ENCODE peak calls at places on chromosomes 11 and 22, in six cellular contexts. One of them, this sample, is unnamed.

GRCh38 chr11:26112190-26112715 is 219.7 kb upstream of the ANO3 start:
- DNase-seq in aorta: no peak
- DNase-seq in heart left ventricle: no peak
- DNase-seq in HCT116: no peak
- DNase-seq in neuronal stem cell: no peak
- DNase-seq in SK-N-SH: no peak
- DNase-seq in this sample: no peak

GRCh38 chr11:77637345-77638165 is at the start of gene CLNS1A:
- DNase-seq in SK-N-SH: peak; percentile 89
- DNase-seq in HCT116: peak; percentile 82
- DNase-seq in aorta: peak; percentile 91
- DNase-seq in heart left ventricle: peak; percentile 89
- DNase-seq in neuronal stem cell: peak; percentile 58
- DNase-seq in this sample: peak; percentile 92

GRCh38 chr11:14974723-14975587 is 2.8 kb upstream of the CALCA start:
- DNase-seq in aorta: peak; percentile 62
- DNase-seq in HCT116: peak; percentile 54
- DNase-seq in heart left ventricle: peak; percentile 44
- DNase-seq in neuronal stem cell: peak; percentile 61
- DNase-seq in SK-N-SH: peak; percentile 65
- DNase-seq in this sample: peak; percentile 80

GRCh38 chr11:106076421-106076922 is 675 bp downstream of the KBTBD3 start:
- DNase-seq in heart left ventricle: no peak
- DNase-seq in HCT116: no peak
- DNase-seq in aorta: no peak
- DNase-seq in neuronal stem cell: no peak
- DNase-seq in SK-N-SH: no peak
- DNase-seq in this sample: no peak

GRCh38 chr22:26483439-26484359 is at the start of the genes HPS4 and SRRD:
- DNase-seq in heart left ventricle: peak; percentile 92
- DNase-seq in neuronal stem cell: peak; percentile 93
- DNase-seq in HCT116: peak; percentile 72
- DNase-seq in SK-N-SH: peak; percentile 97
- DNase-seq in aorta: peak; percentile 92
- DNase-seq in this sample: peak; percentile 97

GRCh38 chr22:49488943-49489342 is 338.7 kb downstream of the BRD1 start:
- DNase-seq in HCT116: no peak
- DNase-seq in aorta: no peak
- DNase-seq in SK-N-SH: no peak
- DNase-seq in neuronal stem cell: no peak
- DNase-seq in heart left ventricle: no peak
- DNase-seq in this sample: no peak

GRCh38 chr22:44395116-44396005 is 82.6 kb upstream of the SHISAL1 start:
- DNase-seq in neuronal stem cell: no peak
- DNase-seq in heart left ventricle: peak; percentile 20
- DNase-seq in HCT116: no peak
- DNase-seq in aorta: peak; percentile 39
- DNase-seq in SK-N-SH: peak; percentile 72
- DNase-seq in this sample: peak; percentile 30

GRCh38 chr11:32440372-32440888 is 5.1 kb upstream of the WT1 start:
- DNase-seq in neuronal stem cell: no peak
- DNase-seq in aorta: no peak
- DNase-seq in HCT116: no peak
- DNase-seq in SK-N-SH: no peak
- DNase-seq in heart left ventricle: no peak
- DNase-seq in this sample: no peak

GRCh38 chr22:50112151-50113118 is 22.6 kb downstream of the MOV10L1 start:
- DNase-seq in heart left ventricle: peak; percentile 36
- DNase-seq in HCT116: no peak
- DNase-seq in neuronal stem cell: no peak
- DNase-seq in SK-N-SH: no peak
- DNase-seq in aorta: peak; percentile 76
- DNase-seq in this sample: no peak

GRCh38 chr11:48094643-48095339 is 114.4 kb downstream of the PTPRJ start:
- DNase-seq in HCT116: no peak
- DNase-seq in aorta: no peak
- DNase-seq in SK-N-SH: no peak
- DNase-seq in neuronal stem cell: no peak
- DNase-seq in heart left ventricle: no peak
- DNase-seq in this sample: no peak

GRCh38 chr11:115257286-115258077 is 246.7 kb downstream of the CADM1 start:
- DNase-seq in aorta: no peak
- DNase-seq in HCT116: no peak
- DNase-seq in neuronal stem cell: no peak
- DNase-seq in heart left ventricle: no peak
- DNase-seq in SK-N-SH: no peak
- DNase-seq in this sample: no peak

GRCh38 chr11:124618863-124619262 is 3.8 kb upstream of the TBRG1 start:
- DNase-seq in aorta: no peak
- DNase-seq in SK-N-SH: no peak
- DNase-seq in neuronal stem cell: no peak
- DNase-seq in heart left ventricle: no peak
- DNase-seq in HCT116: no peak
- DNase-seq in this sample: no peak

GRCh38 chr11:43738600-43739409 is 58.3 kb downstream of the HSD17B12 start:
- DNase-seq in aorta: no peak
- DNase-seq in heart left ventricle: peak; percentile 36
- DNase-seq in SK-N-SH: no peak
- DNase-seq in neuronal stem cell: no peak
- DNase-seq in HCT116: peak; percentile 2
- DNase-seq in this sample: no peak

GRCh38 chr11:4808476-4808875 is 4.3 kb upstream of the OR52R1 start:
- DNase-seq in aorta: no peak
- DNase-seq in heart left ventricle: no peak
- DNase-seq in HCT116: no peak
- DNase-seq in neuronal stem cell: no peak
- DNase-seq in SK-N-SH: no peak
- DNase-seq in this sample: no peak

GRCh38 chr11:17986007-17986710 is 26.7 kb downstream of the SERGEF start:
- DNase-seq in neuronal stem cell: no peak
- DNase-seq in SK-N-SH: no peak
- DNase-seq in HCT116: peak; percentile 15
- DNase-seq in heart left ventricle: peak; percentile 50
- DNase-seq in aorta: peak; percentile 67
- DNase-seq in this sample: no peak

GRCh38 chr22:30073743-30074142 is 6.5 kb upstream of the HORMAD2 start:
- DNase-seq in SK-N-SH: no peak
- DNase-seq in heart left ventricle: no peak
- DNase-seq in neuronal stem cell: no peak
- DNase-seq in aorta: no peak
- DNase-seq in HCT116: no peak
- DNase-seq in this sample: no peak

GRCh38 chr22:30591191-30591587 is 521 bp downstream of the PES1 start:
- DNase-seq in HCT116: no peak
- DNase-seq in aorta: no peak
- DNase-seq in heart left ventricle: no peak
- DNase-seq in SK-N-SH: no peak
- DNase-seq in neuronal stem cell: no peak
- DNase-seq in this sample: no peak

DNA sequence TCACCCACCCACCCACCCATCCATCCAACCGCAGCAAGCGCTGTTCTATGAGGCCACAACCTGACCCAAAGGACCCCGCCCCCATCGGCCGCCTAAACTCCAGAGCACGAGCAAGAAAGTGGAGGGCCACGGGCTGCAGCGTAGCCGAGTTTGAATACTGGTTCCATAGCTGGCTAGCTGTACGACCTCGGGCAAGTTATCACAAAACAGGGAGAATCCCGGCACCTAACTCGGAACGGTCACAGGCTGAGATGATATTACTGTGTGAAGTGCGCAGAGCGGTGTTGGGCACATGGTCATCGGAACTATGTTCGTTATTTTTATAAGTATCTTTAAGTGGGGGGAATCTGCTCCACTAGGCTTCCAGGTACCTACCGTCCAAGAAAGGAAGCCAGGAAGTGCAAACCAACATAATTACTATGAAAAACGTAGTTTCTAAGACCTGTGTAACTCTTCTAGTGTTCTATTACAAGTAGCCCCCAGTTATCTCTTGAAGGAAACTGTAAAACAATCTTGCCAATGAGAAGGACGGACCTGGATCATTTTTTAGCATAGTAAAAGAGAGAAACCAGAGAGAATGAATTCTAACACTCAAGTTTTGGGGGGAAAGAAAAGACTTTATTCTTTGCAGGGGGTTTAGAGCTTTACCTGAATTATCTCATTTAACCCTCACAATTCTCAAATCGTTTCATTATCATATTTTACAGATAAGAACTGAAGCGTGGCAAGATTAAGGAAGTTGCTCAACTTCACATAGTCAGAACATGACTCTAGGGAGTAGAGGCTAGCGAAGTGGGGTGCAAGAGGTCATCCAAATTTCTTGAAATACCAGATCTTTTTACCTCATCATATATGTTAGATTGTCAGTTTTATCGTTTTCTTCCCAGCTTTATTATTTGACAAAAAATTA is 671 bp upstream of the BUD13 start:
- DNase-seq in HCT116: no peak
- DNase-seq in SK-N-SH: no peak
- DNase-seq in aorta: no peak
- DNase-seq in neuronal stem cell: no peak
- DNase-seq in heart left ventricle: no peak
- DNase-seq in this sample: no peak
- H3K36me3 ChIP-seq in HCT116: peaks cover 10% of the 10 kb centered on the region
- H3K36me3 ChIP-seq in SK-N-SH: peaks cover 14% of the 10 kb centered on the region
- H3K36me3 ChIP-seq in aorta: peaks cover 5% of the 10 kb centered on the region
- H3K36me3 ChIP-seq in neuronal stem cell: peaks cover 10% of the 10 kb centered on the region
- H3K36me3 ChIP-seq in heart left ventricle: no peaks in the 10 kb centered on the region
- H3K36me3 ChIP-seq in this sample: no peaks in the 10 kb centered on the region

GRCh38 chr11:93268287-93269040 is 62.1 kb upstream of the DEUP1 start:
- DNase-seq in heart left ventricle: no peak
- DNase-seq in aorta: no peak
- DNase-seq in neuronal stem cell: no peak
- DNase-seq in HCT116: no peak
- DNase-seq in SK-N-SH: no peak
- DNase-seq in this sample: no peak

GRCh38 chr11:93267383-93267782 is 63.2 kb upstream of the DEUP1 start:
- DNase-seq in HCT116: no peak
- DNase-seq in aorta: no peak
- DNase-seq in SK-N-SH: no peak
- DNase-seq in neuronal stem cell: no peak
- DNase-seq in heart left ventricle: no peak
- DNase-seq in this sample: no peak

GRCh38 chr11:93271596-93271995 is 58.9 kb upstream of the DEUP1 start:
- DNase-seq in heart left ventricle: no peak
- DNase-seq in HCT116: no peak
- DNase-seq in SK-N-SH: no peak
- DNase-seq in aorta: no peak
- DNase-seq in neuronal stem cell: no peak
- DNase-seq in this sample: no peak
- H3K4me3 ChIP-seq in heart left ventricle: no peak overlapping the region
- H3K4me3 ChIP-seq in HCT116: no peak overlapping the region
- H3K4me3 ChIP-seq in SK-N-SH: no peak overlapping the region
- H3K4me3 ChIP-seq in aorta: no peak overlapping the region
- H3K4me3 ChIP-seq in neuronal stem cell: no peak overlapping the region
- H3K4me3 ChIP-seq in this sample: no peak overlapping the region

GRCh38 chr22:36929621-36930020 is 16.2 kb downstream of the CSF2RB start:
- DNase-seq in neuronal stem cell: no peak
- DNase-seq in heart left ventricle: no peak
- DNase-seq in aorta: no peak
- DNase-seq in SK-N-SH: no peak
- DNase-seq in HCT116: no peak
- DNase-seq in this sample: no peak
- H3K36me3 ChIP-seq in neuronal stem cell: no peaks in the 10 kb centered on the region
- H3K36me3 ChIP-seq in heart left ventricle: no peaks in the 10 kb centered on the region
- H3K36me3 ChIP-seq in aorta: no peaks in the 10 kb centered on the region
- H3K36me3 ChIP-seq in SK-N-SH: no peaks in the 10 kb centered on the region
- H3K36me3 ChIP-seq in HCT116: no peaks in the 10 kb centered on the region
- H3K36me3 ChIP-seq in this sample: no peaks in the 10 kb centered on the region

DNA sequence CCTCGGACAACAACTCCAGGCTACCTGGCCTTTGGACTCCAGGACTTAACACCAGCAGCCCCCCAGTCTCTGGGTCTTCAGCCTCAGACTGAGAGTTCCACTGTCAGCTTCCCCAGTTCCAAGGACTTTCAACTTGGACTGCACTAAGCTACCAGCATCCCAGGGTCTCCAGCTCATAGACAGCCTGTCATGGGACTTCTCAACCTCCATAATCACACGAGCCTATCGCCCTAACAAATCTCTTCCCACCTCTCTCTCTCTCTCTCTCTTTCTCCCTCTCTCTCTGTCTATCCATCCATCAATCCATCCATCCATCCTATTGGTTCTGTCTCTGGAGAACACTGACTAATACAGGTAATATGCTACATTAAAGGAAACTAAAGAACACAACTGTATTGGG is 10.7 kb downstream of the RAB30 start:
- DNase-seq in SK-N-SH: no peak
- DNase-seq in aorta: no peak
- DNase-seq in HCT116: no peak
- DNase-seq in neuronal stem cell: no peak
- DNase-seq in heart left ventricle: no peak
- DNase-seq in this sample: no peak
- H3K4me3 ChIP-seq in SK-N-SH: no peak overlapping the region
- H3K4me3 ChIP-seq in aorta: no peak overlapping the region
- H3K4me3 ChIP-seq in HCT116: no peak overlapping the region
- H3K4me3 ChIP-seq in neuronal stem cell: no peak overlapping the region
- H3K4me3 ChIP-seq in heart left ventricle: no peak overlapping the region
- H3K4me3 ChIP-seq in this sample: no peak overlapping the region

DNA sequence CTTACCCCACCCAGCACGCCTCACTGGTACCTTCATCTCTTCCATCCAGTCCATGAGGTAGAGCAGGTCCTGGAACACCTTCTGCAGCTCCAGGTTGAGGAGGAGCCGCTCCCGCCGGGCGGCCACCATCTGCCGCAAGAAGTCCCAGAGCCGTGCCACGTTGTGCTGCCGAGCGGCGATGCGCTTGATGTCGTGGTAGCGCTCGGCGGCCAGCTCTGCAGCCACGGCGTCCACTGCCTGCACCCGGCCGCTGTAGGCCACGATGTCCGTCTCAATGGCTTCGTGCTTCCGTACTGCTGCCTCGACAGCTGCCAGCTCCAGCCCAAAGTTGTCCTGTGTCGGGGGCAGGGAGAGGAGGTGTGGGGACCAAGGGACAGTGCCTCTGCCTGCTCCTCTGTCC is 21.5 kb downstream of the SPTBN2 start:
- DNase-seq in neuronal stem cell: no peak
- DNase-seq in HCT116: no peak
- DNase-seq in SK-N-SH: no peak
- DNase-seq in heart left ventricle: no peak
- DNase-seq in aorta: no peak
- DNase-seq in this sample: no peak
- H3K36me3 ChIP-seq in neuronal stem cell: peaks cover 29% of the 10 kb centered on the region
- H3K36me3 ChIP-seq in HCT116: no peaks in the 10 kb centered on the region
- H3K36me3 ChIP-seq in SK-N-SH: no peaks in the 10 kb centered on the region
- H3K36me3 ChIP-seq in heart left ventricle: no peaks in the 10 kb centered on the region
- H3K36me3 ChIP-seq in aorta: no peaks in the 10 kb centered on the region
- H3K36me3 ChIP-seq in this sample: no peaks in the 10 kb centered on the region

DNA sequence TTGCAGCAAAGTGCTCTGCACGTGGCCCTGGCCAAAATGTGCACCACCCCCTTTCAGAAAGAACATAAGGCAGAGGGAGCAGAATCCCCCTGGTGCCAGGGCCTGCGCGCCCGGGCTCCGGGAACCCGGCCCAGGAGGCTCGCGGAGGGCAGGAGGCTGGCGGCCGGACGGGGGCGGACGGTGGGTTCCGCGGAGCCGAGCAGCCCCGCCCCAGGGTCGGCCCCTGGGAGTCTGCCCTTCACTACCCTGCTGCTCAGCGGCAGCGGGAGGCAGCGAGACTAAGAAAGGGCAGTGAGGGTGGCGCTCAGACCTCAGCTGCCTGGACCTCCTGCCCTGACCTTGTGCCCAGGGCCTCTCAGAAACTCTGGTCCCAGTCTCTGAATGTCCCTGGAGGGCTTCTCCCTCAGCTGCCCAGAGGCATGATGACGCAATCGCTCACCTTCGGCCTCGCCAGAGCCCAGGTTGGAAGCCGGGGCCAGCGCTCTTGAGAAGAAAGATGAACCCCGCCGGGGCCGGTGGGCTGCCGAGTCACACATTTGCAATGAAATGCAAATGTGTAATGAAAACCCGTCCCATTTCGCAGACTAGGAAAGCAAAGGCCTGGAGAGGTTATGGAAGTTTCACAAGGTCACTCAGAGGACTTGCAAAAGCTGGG is 1.1 kb upstream of the CLMP start:
- DNase-seq in heart left ventricle: no peak
- DNase-seq in HCT116: no peak
- DNase-seq in neuronal stem cell: no peak
- DNase-seq in aorta: no peak
- DNase-seq in SK-N-SH: no peak
- DNase-seq in this sample: no peak
- H3K4me3 ChIP-seq in heart left ventricle: peak overlapping the region; percentile 12
- H3K4me3 ChIP-seq in HCT116: no peak overlapping the region
- H3K4me3 ChIP-seq in neuronal stem cell: peak overlapping the region; percentile 55
- H3K4me3 ChIP-seq in aorta: no peak overlapping the region
- H3K4me3 ChIP-seq in SK-N-SH: peak overlapping the region; percentile 85
- H3K4me3 ChIP-seq in this sample: no peak overlapping the region

This sample was measured in pancreas.